ENCODE peak calls at places on chromosomes 16 and 17, in eight cellular contexts. One of them, this sample, is unnamed.
A peak's percentile ranks its signal among the peaks of the same experiment; 100 is the strongest.

GRCh38 chr16:7303677-7304200 is 28.9 kb upstream of the RBFOX1 start:
- DNase-seq in heart left ventricle: no peak
- DNase-seq in mucosa of descending colon: no peak
- DNase-seq in BE2C: no peak
- DNase-seq in cardiac muscle cell: no peak
- DNase-seq in CD8-positive, alpha-beta memory T cell: no peak
- DNase-seq in IMR-90: no peak
- DNase-seq in PC-3: no peak
- DNase-seq in this sample: no peak

GRCh38 chr17:81036128-81036891 is 1.4 kb downstream of the BAIAP2 start:
- DNase-seq in cardiac muscle cell: no peak
- DNase-seq in PC-3: peak; percentile 50
- DNase-seq in IMR-90: no peak
- DNase-seq in CD8-positive, alpha-beta memory T cell: no peak
- DNase-seq in mucosa of descending colon: no peak
- DNase-seq in BE2C: peak; percentile 52
- DNase-seq in heart left ventricle: peak; percentile 16
- DNase-seq in this sample: no peak

GRCh38 chr16:47229053-47229640 is 85.4 kb upstream of the NETO2 start:
- DNase-seq in cardiac muscle cell: no peak
- DNase-seq in PC-3: no peak
- DNase-seq in heart left ventricle: no peak
- DNase-seq in BE2C: no peak
- DNase-seq in IMR-90: no peak
- DNase-seq in mucosa of descending colon: no peak
- DNase-seq in CD8-positive, alpha-beta memory T cell: no peak
- DNase-seq in this sample: no peak

GRCh38 chr16:88014954-88015805 is 63.9 kb downstream of the BANP start:
- DNase-seq in cardiac muscle cell: no peak
- DNase-seq in heart left ventricle: no peak
- DNase-seq in CD8-positive, alpha-beta memory T cell: peak; percentile 27
- DNase-seq in BE2C: no peak
- DNase-seq in IMR-90: no peak
- DNase-seq in PC-3: no peak
- DNase-seq in mucosa of descending colon: no peak
- DNase-seq in this sample: no peak

GRCh38 chr17:4032738-4033137 is 68.5 kb upstream of the ATP2A3 start:
- DNase-seq in cardiac muscle cell: no peak
- DNase-seq in PC-3: no peak
- DNase-seq in CD8-positive, alpha-beta memory T cell: no peak
- DNase-seq in IMR-90: no peak
- DNase-seq in BE2C: no peak
- DNase-seq in heart left ventricle: no peak
- DNase-seq in mucosa of descending colon: no peak
- DNase-seq in this sample: no peak

GRCh38 chr16:58658796-58659211 is 25.8 kb downstream of the SLC38A7 start:
- DNase-seq in IMR-90: peak; percentile 57
- DNase-seq in BE2C: no peak
- DNase-seq in mucosa of descending colon: no peak
- DNase-seq in CD8-positive, alpha-beta memory T cell: no peak
- DNase-seq in heart left ventricle: no peak
- DNase-seq in cardiac muscle cell: peak; percentile 8
- DNase-seq in PC-3: no peak
- DNase-seq in this sample: no peak

GRCh38 chr17:82592751-82593589 is 55.3 kb downstream of the WDR45B start:
- DNase-seq in BE2C: peak; percentile 78
- DNase-seq in heart left ventricle: peak; percentile 78
- DNase-seq in IMR-90: peak; percentile 74
- DNase-seq in cardiac muscle cell: peak; percentile 84
- DNase-seq in mucosa of descending colon: peak; percentile 67
- DNase-seq in PC-3: peak; percentile 83
- DNase-seq in CD8-positive, alpha-beta memory T cell: peak; percentile 84
- DNase-seq in this sample: peak; percentile 89

GRCh38 chr17:35596530-35597233 is 9.6 kb downstream of the AP2B1 start:
- DNase-seq in heart left ventricle: no peak
- DNase-seq in BE2C: no peak
- DNase-seq in CD8-positive, alpha-beta memory T cell: no peak
- DNase-seq in mucosa of descending colon: no peak
- DNase-seq in cardiac muscle cell: no peak
- DNase-seq in PC-3: no peak
- DNase-seq in IMR-90: no peak
- DNase-seq in this sample: no peak

GRCh38 chr17:39563476-39563875 is 44.2 kb downstream of the NEUROD2 start:
- DNase-seq in PC-3: no peak
- DNase-seq in CD8-positive, alpha-beta memory T cell: no peak
- DNase-seq in BE2C: peak; percentile 42
- DNase-seq in mucosa of descending colon: no peak
- DNase-seq in IMR-90: no peak
- DNase-seq in cardiac muscle cell: peak; percentile 64
- DNase-seq in heart left ventricle: no peak
- DNase-seq in this sample: peak; percentile 29

DNA sequence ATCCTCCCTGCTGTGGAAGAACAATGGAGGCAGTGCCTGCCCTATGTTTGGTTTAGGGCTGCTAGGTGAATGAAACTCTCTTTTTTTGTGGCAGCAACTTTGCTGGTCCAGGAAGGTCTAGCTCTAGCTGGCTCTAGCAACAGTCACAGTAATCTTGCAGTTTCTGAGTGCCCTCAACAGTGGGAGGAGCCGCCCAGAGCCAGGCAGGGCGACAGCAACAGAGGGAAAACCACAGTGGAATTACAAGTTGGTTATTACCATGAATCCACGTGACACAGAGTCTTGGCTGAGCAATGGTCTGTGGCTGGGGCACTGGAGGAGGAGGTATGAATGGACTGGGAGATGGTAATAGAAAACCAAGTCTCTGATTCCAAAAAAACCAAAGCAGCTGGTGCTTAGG is 10.3 kb downstream of the HSPB9 start:
- DNase-seq in IMR-90: peak; percentile 81
- DNase-seq in cardiac muscle cell: peak; percentile 80
- DNase-seq in CD8-positive, alpha-beta memory T cell: no peak
- DNase-seq in PC-3: no peak
- DNase-seq in mucosa of descending colon: peak; percentile 78
- DNase-seq in BE2C: no peak
- DNase-seq in heart left ventricle: peak; percentile 65
- DNase-seq in this sample: no peak
- H3K4me1 ChIP-seq in IMR-90: peaks cover 27% of the 10 kb centered on the region
- H3K4me1 ChIP-seq in cardiac muscle cell: peaks cover 9% of the 10 kb centered on the region
- H3K4me1 ChIP-seq in CD8-positive, alpha-beta memory T cell: peaks cover 48% of the 10 kb centered on the region
- H3K4me1 ChIP-seq in PC-3: no peaks in the 10 kb centered on the region
- H3K4me1 ChIP-seq in mucosa of descending colon: peaks cover 51% of the 10 kb centered on the region
- H3K4me1 ChIP-seq in BE2C: peaks cover 5% of the 10 kb centered on the region
- H3K4me1 ChIP-seq in heart left ventricle: peaks cover 58% of the 10 kb centered on the region
- H3K4me1 ChIP-seq in this sample: no peaks in the 10 kb centered on the region

GRCh38 chr16:68076560-68076959 is 8.6 kb upstream of the NFATC3 start:
- DNase-seq in mucosa of descending colon: no peak
- DNase-seq in PC-3: no peak
- DNase-seq in cardiac muscle cell: no peak
- DNase-seq in BE2C: no peak
- DNase-seq in IMR-90: no peak
- DNase-seq in CD8-positive, alpha-beta memory T cell: no peak
- DNase-seq in heart left ventricle: no peak
- DNase-seq in this sample: no peak

GRCh38 chr16:68074850-68075249 is 10.3 kb upstream of the NFATC3 start:
- DNase-seq in PC-3: no peak
- DNase-seq in cardiac muscle cell: no peak
- DNase-seq in BE2C: no peak
- DNase-seq in IMR-90: no peak
- DNase-seq in CD8-positive, alpha-beta memory T cell: peak; percentile 87
- DNase-seq in heart left ventricle: no peak
- DNase-seq in mucosa of descending colon: peak; percentile 84
- DNase-seq in this sample: no peak

GRCh38 chr16:68077866-68078725 is 7.1 kb upstream of the NFATC3 start:
- DNase-seq in BE2C: no peak
- DNase-seq in PC-3: no peak
- DNase-seq in CD8-positive, alpha-beta memory T cell: no peak
- DNase-seq in IMR-90: no peak
- DNase-seq in heart left ventricle: no peak
- DNase-seq in cardiac muscle cell: no peak
- DNase-seq in mucosa of descending colon: no peak
- DNase-seq in this sample: no peak

GRCh38 chr16:68073902-68074760 is 11.0 kb upstream of the NFATC3 start:
- DNase-seq in PC-3: no peak
- DNase-seq in CD8-positive, alpha-beta memory T cell: no peak
- DNase-seq in mucosa of descending colon: no peak
- DNase-seq in heart left ventricle: no peak
- DNase-seq in cardiac muscle cell: no peak
- DNase-seq in IMR-90: no peak
- DNase-seq in BE2C: no peak
- DNase-seq in this sample: no peak

GRCh38 chr16:68075980-68076379 is 9.2 kb upstream of the NFATC3 start:
- DNase-seq in heart left ventricle: no peak
- DNase-seq in cardiac muscle cell: no peak
- DNase-seq in IMR-90: no peak
- DNase-seq in BE2C: no peak
- DNase-seq in CD8-positive, alpha-beta memory T cell: no peak
- DNase-seq in mucosa of descending colon: no peak
- DNase-seq in PC-3: no peak
- DNase-seq in this sample: no peak
- H3K4me1 ChIP-seq in heart left ventricle: peaks cover 18% of the 10 kb centered on the region
- H3K4me1 ChIP-seq in cardiac muscle cell: no peaks in the 10 kb centered on the region
- H3K4me1 ChIP-seq in IMR-90: peaks cover 17% of the 10 kb centered on the region
- H3K4me1 ChIP-seq in BE2C: no peaks in the 10 kb centered on the region
- H3K4me1 ChIP-seq in CD8-positive, alpha-beta memory T cell: peaks cover 85% of the 10 kb centered on the region
- H3K4me1 ChIP-seq in mucosa of descending colon: peaks cover 31% of the 10 kb centered on the region
- H3K4me1 ChIP-seq in PC-3: peaks cover 8% of the 10 kb centered on the region
- H3K4me1 ChIP-seq in this sample: no peaks in the 10 kb centered on the region

GRCh38 chr16:70570967-70571570 is 47.5 kb downstream of the SF3B3 start:
- DNase-seq in BE2C: no peak
- DNase-seq in PC-3: no peak
- DNase-seq in heart left ventricle: no peak
- DNase-seq in CD8-positive, alpha-beta memory T cell: no peak
- DNase-seq in mucosa of descending colon: no peak
- DNase-seq in IMR-90: no peak
- DNase-seq in cardiac muscle cell: no peak
- DNase-seq in this sample: no peak
- H3K4me1 ChIP-seq in BE2C: no peaks in the 10 kb centered on the region
- H3K4me1 ChIP-seq in PC-3: no peaks in the 10 kb centered on the region
- H3K4me1 ChIP-seq in heart left ventricle: peaks cover 24% of the 10 kb centered on the region
- H3K4me1 ChIP-seq in CD8-positive, alpha-beta memory T cell: no peaks in the 10 kb centered on the region
- H3K4me1 ChIP-seq in mucosa of descending colon: peaks cover 2% of the 10 kb centered on the region
- H3K4me1 ChIP-seq in IMR-90: peaks cover 27% of the 10 kb centered on the region
- H3K4me1 ChIP-seq in cardiac muscle cell: peaks cover 3% of the 10 kb centered on the region
- H3K4me1 ChIP-seq in this sample: peaks cover 15% of the 10 kb centered on the region

GRCh38 chr16:3158498-3159314 is 23.9 kb downstream of the ZNF213 start:
- DNase-seq in mucosa of descending colon: peak; percentile 95
- DNase-seq in CD8-positive, alpha-beta memory T cell: peak; percentile 97
- DNase-seq in PC-3: peak; percentile 83
- DNase-seq in cardiac muscle cell: peak; percentile 86
- DNase-seq in BE2C: peak; percentile 86
- DNase-seq in IMR-90: peak; percentile 83
- DNase-seq in heart left ventricle: peak; percentile 82
- DNase-seq in this sample: peak; percentile 89
- H3K4me1 ChIP-seq in mucosa of descending colon: peaks cover 9% of the 10 kb centered on the region
- H3K4me1 ChIP-seq in CD8-positive, alpha-beta memory T cell: peaks cover 24% of the 10 kb centered on the region
- H3K4me1 ChIP-seq in PC-3: no peaks in the 10 kb centered on the region
- H3K4me1 ChIP-seq in cardiac muscle cell: no peaks in the 10 kb centered on the region
- H3K4me1 ChIP-seq in BE2C: no peaks in the 10 kb centered on the region
- H3K4me1 ChIP-seq in IMR-90: peaks cover 4% of the 10 kb centered on the region
- H3K4me1 ChIP-seq in heart left ventricle: peaks cover 6% of the 10 kb centered on the region
- H3K4me1 ChIP-seq in this sample: no peaks in the 10 kb centered on the region

GRCh38 chr17:78694805-78695531 is 87.1 kb downstream of the CYTH1 start:
- DNase-seq in IMR-90: no peak
- DNase-seq in PC-3: no peak
- DNase-seq in CD8-positive, alpha-beta memory T cell: no peak
- DNase-seq in mucosa of descending colon: no peak
- DNase-seq in heart left ventricle: no peak
- DNase-seq in cardiac muscle cell: no peak
- DNase-seq in BE2C: no peak
- DNase-seq in this sample: no peak

GRCh38 chr17:78696016-78696992 is 85.8 kb downstream of the CYTH1 start:
- DNase-seq in PC-3: no peak
- DNase-seq in IMR-90: no peak
- DNase-seq in cardiac muscle cell: no peak
- DNase-seq in BE2C: no peak
- DNase-seq in heart left ventricle: no peak
- DNase-seq in mucosa of descending colon: no peak
- DNase-seq in CD8-positive, alpha-beta memory T cell: no peak
- DNase-seq in this sample: no peak

GRCh38 chr17:78697122-78697845 is 84.8 kb downstream of the CYTH1 start:
- DNase-seq in BE2C: no peak
- DNase-seq in cardiac muscle cell: peak; percentile 53
- DNase-seq in PC-3: peak; percentile 35
- DNase-seq in mucosa of descending colon: no peak
- DNase-seq in heart left ventricle: no peak
- DNase-seq in CD8-positive, alpha-beta memory T cell: no peak
- DNase-seq in IMR-90: peak; percentile 56
- DNase-seq in this sample: no peak

GRCh38 chr17:78693346-78694083 is 88.6 kb downstream of the CYTH1 start:
- DNase-seq in heart left ventricle: no peak
- DNase-seq in IMR-90: no peak
- DNase-seq in mucosa of descending colon: no peak
- DNase-seq in cardiac muscle cell: no peak
- DNase-seq in CD8-positive, alpha-beta memory T cell: no peak
- DNase-seq in PC-3: no peak
- DNase-seq in BE2C: no peak
- DNase-seq in this sample: no peak

DNA sequence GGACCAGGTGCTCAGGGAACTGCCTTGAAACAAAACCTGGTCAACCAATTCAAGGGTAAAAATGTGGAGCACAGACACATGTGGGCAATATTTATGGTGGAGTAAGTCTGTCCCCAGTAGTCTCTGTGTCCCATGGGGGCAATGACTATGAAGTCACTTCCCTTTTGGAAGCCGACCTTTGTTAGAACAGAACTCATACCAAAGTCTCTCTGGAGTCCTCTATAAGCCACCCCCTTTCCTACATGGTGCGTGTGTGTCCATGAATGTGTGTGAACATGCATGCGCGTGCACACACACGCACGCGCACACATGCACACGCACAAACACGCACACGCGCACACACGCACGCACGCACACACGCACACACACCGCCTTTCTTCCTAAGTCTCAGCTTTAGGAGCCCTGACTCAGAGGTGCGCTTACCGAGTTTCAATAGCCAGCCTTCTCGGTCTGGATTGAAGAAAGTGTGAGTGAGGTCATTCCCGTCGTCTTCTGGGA is 84.2 kb downstream of the CYTH1 start:
- DNase-seq in CD8-positive, alpha-beta memory T cell: no peak
- DNase-seq in IMR-90: no peak
- DNase-seq in mucosa of descending colon: no peak
- DNase-seq in heart left ventricle: no peak
- DNase-seq in BE2C: no peak
- DNase-seq in PC-3: no peak
- DNase-seq in cardiac muscle cell: no peak
- DNase-seq in this sample: peak; percentile 61
- H3K4me1 ChIP-seq in CD8-positive, alpha-beta memory T cell: no peaks in the 10 kb centered on the region
- H3K4me1 ChIP-seq in IMR-90: no peaks in the 10 kb centered on the region
- H3K4me1 ChIP-seq in mucosa of descending colon: no peaks in the 10 kb centered on the region
- H3K4me1 ChIP-seq in heart left ventricle: no peaks in the 10 kb centered on the region
- H3K4me1 ChIP-seq in BE2C: no peaks in the 10 kb centered on the region
- H3K4me1 ChIP-seq in PC-3: no peaks in the 10 kb centered on the region
- H3K4me1 ChIP-seq in cardiac muscle cell: peaks cover 4% of the 10 kb centered on the region
- H3K4me1 ChIP-seq in this sample: peaks cover 3% of the 10 kb centered on the region